ENCODE peak calls at places on chromosomes 6 and 20, in six cellular contexts. K, S, B, F, Z and N are unnamed samples.

GRCh38 chr6:16800942-16801341 is 39.7 kb upstream of the ATXN1 start:
- DNase-seq in F (no peak), K (no peak), B (no peak), Z (no peak), S (peak), N (no peak)

GRCh38 chr6:136774228-136775041 is 17.8 kb downstream of the MAP3K5 start:
- DNase-seq in F (no peak), Z (no peak), B (no peak), S (peak), K (no peak), N (no peak)

GRCh38 chr6:34490390-34491090 is 24.7 kb downstream of the PACSIN1 start:
- DNase-seq in B (no peak), F (no peak), K (no peak), Z (no peak), S (no peak), N (no peak)

GRCh38 chr6:15697895-15698294 is 35.1 kb upstream of the DTNBP1 start:
- DNase-seq in Z (no peak), F (no peak), B (no peak), S (no peak), K (no peak), N (no peak)

GRCh38 chr6:100283288-100283687 is 181.4 kb downstream of the SIM1 start:
- DNase-seq in B (no peak), K (no peak), Z (no peak), S (peak), F (no peak), N (peak)

GRCh38 chr6:86516087-86516486 is 421.2 kb upstream of the HTR1E start:
- DNase-seq in F (no peak), Z (peak), S (no peak), B (no peak), K (no peak), N (no peak)

GRCh38 chr20:10023911-10024310 is 10.9 kb upstream of the ANKEF1 start:
- DNase-seq in Z (no peak), K (no peak), F (no peak), S (no peak), B (no peak), N (no peak)

GRCh38 chr6:165674155-165675029 is 11.4 kb upstream of the PDE10A start:
- DNase-seq in Z (no peak), S (no peak), B (no peak), F (no peak), K (no peak), N (no peak)

GRCh38 chr6:159095561-159096095 is 50.8 kb upstream of the TAGAP start:
- DNase-seq in F (no peak), B (no peak), Z (no peak), K (no peak), S (no peak), N (no peak)

GRCh38 chr20:17637985-17638640 is 43.9 kb downstream of the RRBP1 start:
- DNase-seq in F (no peak), S (no peak), Z (no peak), B (no peak), K (no peak), N (no peak)

GRCh38 chr6:161444966-161445799 is 171.3 kb upstream of the AGPAT4 start:
- DNase-seq in S (no peak), F (no peak), K (no peak), Z (no peak), B (no peak), N (no peak)

GRCh38 chr20:24451992-24452391 is 17.4 kb upstream of the SYNDIG1 start:
- DNase-seq in Z (no peak), F (no peak), B (no peak), S (no peak), K (no peak), N (no peak)

GRCh38 chr20:5786930-5787826 is 37.0 kb downstream of the SHLD1 start:
- DNase-seq in F (no peak), K (no peak), Z (no peak), B (peak), S (peak), N (no peak)

GRCh38 chr20:50193169-50193850 is 2.7 kb downstream of the CEBPB start:
- DNase-seq in K (no peak), Z (no peak), F (no peak), B (no peak), S (no peak), N (no peak)

GRCh38 chr6:158328446-158328845 is 16.2 kb downstream of the TULP4 start:
- DNase-seq in Z (no peak), S (no peak), K (no peak), B (no peak), F (no peak), N (no peak)

GRCh38 chr6:48535569-48535968 is 424.6 kb upstream of the PTCHD4 start:
- DNase-seq in S (peak), B (peak), K (no peak), F (no peak), Z (no peak), N (no peak)

GRCh38 chr6:47407295-47408281 is 70.0 kb upstream of the CD2AP start:
- DNase-seq in K (no peak), F (no peak), S (no peak), B (no peak), Z (no peak), N (no peak)

DNA sequence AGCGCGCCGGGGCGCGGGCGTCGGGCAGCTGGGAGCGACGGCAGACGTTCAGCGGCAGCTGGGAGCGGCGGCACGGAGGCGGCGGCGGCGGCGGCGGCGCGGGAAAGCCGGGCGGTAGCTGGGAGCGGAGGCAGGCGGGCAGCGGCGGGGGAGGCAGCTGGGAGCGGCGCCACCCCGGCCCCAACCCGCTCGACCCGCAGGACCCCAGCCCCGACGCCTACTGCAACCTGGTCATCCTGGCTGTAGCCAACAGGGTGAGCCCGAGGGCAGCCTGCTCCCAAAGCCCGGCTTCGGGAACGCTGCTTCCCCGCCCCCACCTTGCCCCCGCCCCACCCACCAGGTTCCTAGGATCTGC is 8.9 kb downstream of the CCM2L start:
- DNase-seq in F (no peak), S (no peak), B (no peak), Z (no peak), K (no peak), N (no peak)
- TF ChIP-seq CTCF in F (no peak), S (no peak), B (no peak), Z (no peak), K (no peak), N (peak)

GRCh38 chr6:70707893-70708292 is 40.2 kb downstream of the SMAP1 start:
- DNase-seq in F (no peak), S (no peak), K (no peak), Z (no peak), B (no peak), N (no peak)

GRCh38 chr6:70705772-70706171 is 38.1 kb downstream of the SMAP1 start:
- DNase-seq in Z (no peak), S (no peak), B (no peak), K (no peak), F (no peak), N (no peak)

GRCh38 chr6:70706491-70707123 is 38.9 kb downstream of the SMAP1 start:
- DNase-seq in S (peak), B (no peak), Z (peak), F (no peak), K (no peak), N (no peak)

GRCh38 chr6:70709826-70710225 is 42.1 kb downstream of the SMAP1 start:
- DNase-seq in Z (no peak), K (no peak), S (peak), F (no peak), B (peak), N (peak)

GRCh38 chr6:70708448-70708847 is 40.8 kb downstream of the SMAP1 start:
- DNase-seq in B (no peak), Z (no peak), F (no peak), K (no peak), S (no peak), N (no peak)
- H3K4me3 ChIP-seq in B (no peak), Z (no peak), F (no peak), K (no peak), S (no peak), N (no peak)

GRCh38 chr6:112114577-112115223 is 27.3 kb downstream of the FAM229B start:
- DNase-seq in F (no peak), K (no peak), Z (no peak), S (no peak), B (no peak), N (no peak)

GRCh38 chr6:112117554-112117953 is 30.2 kb downstream of the FAM229B start:
- DNase-seq in K (no peak), B (no peak), Z (no peak), F (no peak), S (peak), N (no peak)

GRCh38 chr6:112118034-112118433 is 30.6 kb downstream of the FAM229B start:
- DNase-seq in B (no peak), K (no peak), F (no peak), S (no peak), Z (no peak), N (no peak)

GRCh38 chr6:112113918-112114317 is 26.5 kb downstream of the FAM229B start:
- DNase-seq in B (no peak), Z (no peak), K (no peak), S (no peak), F (no peak), N (no peak)

GRCh38 chr6:112116215-112116614 is 28.8 kb downstream of the FAM229B start:
- DNase-seq in B (no peak), K (no peak), F (no peak), Z (no peak), S (no peak), N (no peak)
- TF ChIP-seq CTCF in B (no peak), K (no peak), F (no peak), Z (no peak), S (no peak), N (no peak)

GRCh38 chr6:56540950-56541600 is 101.6 kb downstream of the DST start:
- DNase-seq in B (peak), K (no peak), F (no peak), S (no peak), Z (peak), N (no peak)

GRCh38 chr6:56540232-56540631 is 102.5 kb downstream of the DST start:
- DNase-seq in Z (no peak), F (no peak), K (no peak), B (no peak), S (no peak), N (no peak)

GRCh38 chr6:56542367-56543331 is 100.0 kb downstream of the DST start:
- DNase-seq in S (peak), F (peak), B (peak), K (peak), Z (peak), N (peak)

GRCh38 chr6:56539503-56540105 is 103.1 kb downstream of the DST start:
- DNase-seq in Z (no peak), K (no peak), F (no peak), B (no peak), S (no peak), N (no peak)

GRCh38 chr6:56541736-56542366 is 100.8 kb downstream of the DST start:
- DNase-seq in F (no peak), B (no peak), Z (no peak), S (no peak), K (no peak), N (no peak)
- H3K4me3 ChIP-seq in F (peak), B (peak), Z (peak), S (peak), K (peak), N (peak)

GRCh38 chr20:63641792-63642517 is 11.3 kb downstream of the STMN3 start:
- DNase-seq in K (peak), B (peak), S (peak), F (peak), Z (peak), N (no peak)
- TF ChIP-seq CTCF in K (no peak), B (peak), S (peak), F (peak), Z (peak), N (peak)

DNA sequence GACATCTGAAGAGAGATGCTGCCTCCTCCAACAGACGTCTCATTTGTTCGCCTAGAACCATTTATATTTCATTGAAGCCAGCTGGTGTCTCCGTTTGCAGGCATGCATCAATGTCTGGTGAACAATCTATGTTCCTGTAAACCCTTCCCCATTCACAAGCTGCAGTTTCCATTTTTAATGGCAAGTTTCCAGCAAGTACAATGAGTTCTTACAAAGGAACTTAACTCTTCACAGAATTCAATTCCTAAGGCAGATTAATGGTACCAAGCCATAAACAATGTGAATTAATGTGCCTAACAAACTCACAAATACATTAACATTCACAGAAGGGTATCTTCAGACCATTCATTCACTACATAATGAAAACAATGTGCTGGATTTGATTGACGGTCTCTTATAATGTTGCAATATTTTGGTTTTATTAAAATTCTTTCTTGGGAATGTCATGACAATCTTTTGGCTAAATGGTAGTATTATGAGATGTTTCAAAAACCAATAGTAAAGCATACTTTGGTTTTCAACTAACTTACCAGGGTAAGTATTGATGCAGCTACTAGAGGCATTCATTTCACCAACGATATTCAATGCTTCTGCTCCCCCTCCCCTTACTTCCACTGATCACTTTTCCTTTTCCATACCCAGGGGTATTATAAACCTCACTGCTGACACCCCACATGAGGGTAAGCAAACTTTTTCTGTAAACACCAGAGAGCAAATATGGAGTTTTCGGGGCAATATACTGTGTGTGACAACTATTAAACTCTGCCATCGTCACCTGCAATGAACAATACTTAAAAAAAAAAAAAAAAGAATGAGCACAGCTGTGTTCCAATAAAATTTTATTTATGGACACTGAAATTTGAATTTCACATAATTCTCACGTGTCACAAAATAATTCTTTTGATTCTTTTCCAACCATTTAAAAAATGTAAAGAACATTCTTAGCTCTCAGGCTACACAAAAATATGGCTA is 4.2 kb downstream of the AKIRIN2 start:
- DNase-seq in B (no peak), S (peak), Z (peak), F (no peak), K (no peak), N (peak)
- H3K4me3 ChIP-seq in B (peak), S (peak), Z (peak), F (peak), K (peak), N (peak)

DNA sequence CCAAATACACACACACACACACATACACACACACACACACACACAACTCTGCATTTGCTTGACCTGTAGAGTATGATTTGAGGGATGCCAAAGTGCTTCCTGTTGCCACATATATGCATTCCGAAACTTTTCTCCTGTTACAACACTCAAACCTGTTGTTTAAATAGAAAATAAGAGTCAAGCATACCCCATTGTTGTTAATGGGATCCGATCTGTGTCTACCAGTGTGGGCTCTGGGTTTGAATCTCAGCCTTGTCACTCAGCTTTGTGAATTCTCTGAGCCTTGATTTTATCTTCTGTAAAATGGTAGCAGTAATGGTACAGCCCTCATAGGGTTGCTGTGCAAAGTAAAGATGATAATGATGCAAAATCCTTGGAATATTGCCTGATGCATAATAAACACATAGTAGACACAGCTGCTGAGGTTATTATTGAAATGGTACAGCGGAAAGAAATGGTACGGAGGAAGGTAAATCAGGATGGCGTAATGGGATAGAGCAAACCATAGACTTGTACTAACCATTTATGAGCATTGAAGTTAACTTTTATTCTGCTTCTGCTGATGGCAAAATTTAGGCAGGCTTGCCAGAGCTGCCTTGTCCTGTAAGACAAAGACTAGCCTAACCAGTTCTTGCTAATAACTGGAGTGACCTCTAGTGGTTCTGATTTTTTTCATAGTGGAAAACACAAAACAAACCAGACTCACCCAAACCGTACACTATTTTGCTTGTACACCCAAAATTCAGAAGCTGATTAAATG is 113.4 kb upstream of the PHACTR1 start:
- DNase-seq in K (no peak), S (peak), F (peak), Z (peak), B (no peak), N (peak)
- TF ChIP-seq CTCF in K (peak), S (peak), F (peak), Z (peak), B (peak), N (peak)

DNA sequence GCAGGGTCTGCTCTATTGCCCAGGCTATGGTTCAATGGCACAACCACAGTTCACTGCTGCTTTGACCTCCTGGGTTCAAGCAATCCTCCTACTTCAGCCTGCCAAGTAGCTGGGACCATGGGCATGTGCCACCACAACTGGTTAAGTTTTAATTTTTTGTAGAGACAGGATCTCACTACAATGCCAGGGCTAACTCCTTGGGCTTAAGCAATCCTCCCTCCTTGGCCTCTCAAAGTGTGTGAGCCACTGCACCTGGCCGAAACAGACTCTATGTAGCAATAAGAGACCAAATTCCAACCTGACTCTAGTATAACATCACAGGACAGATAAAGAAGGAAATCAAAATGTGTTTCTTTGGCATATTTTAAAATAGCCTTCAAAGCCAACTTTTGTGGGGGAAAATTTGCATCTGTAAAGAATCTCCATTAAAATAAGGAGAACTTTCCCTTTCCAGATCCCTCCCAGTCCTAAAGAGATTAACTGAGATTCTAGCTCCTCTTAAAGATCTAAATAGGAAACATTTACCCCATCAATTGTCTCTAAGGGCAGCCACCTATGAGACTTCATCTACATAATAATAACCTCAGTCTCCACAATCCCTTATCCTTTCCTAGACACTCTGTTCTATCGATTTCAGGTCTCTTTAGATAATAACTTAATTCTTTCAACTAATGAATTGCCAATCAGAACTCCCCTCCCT is 94.7 kb upstream of the PLCB4 start:
- DNase-seq in B (no peak), S (no peak), Z (no peak), K (no peak), F (no peak), N (no peak)
- H3K4me3 ChIP-seq in B (no peak), S (no peak), Z (no peak), K (no peak), F (no peak), N (no peak)

GRCh38 chr6:1364791-1365190 is 24.6 kb upstream of the FOXF2 start:
- DNase-seq in S (no peak), B (no peak), Z (no peak), F (no peak), K (no peak), N (no peak)

GRCh38 chr6:1362643-1363042 is 26.7 kb upstream of the FOXF2 start:
- DNase-seq in B (no peak), K (no peak), F (no peak), Z (no peak), S (no peak), N (no peak)

GRCh38 chr6:1363298-1363697 is 26.1 kb upstream of the FOXF2 start:
- DNase-seq in K (no peak), Z (no peak), F (no peak), S (no peak), B (no peak), N (no peak)

GRCh38 chr6:1365701-1366100 is 23.7 kb upstream of the FOXF2 start:
- DNase-seq in K (no peak), Z (no peak), F (no peak), B (no peak), S (no peak), N (no peak)

GRCh38 chr6:1363729-1364572 is 25.4 kb upstream of the FOXF2 start:
- DNase-seq in Z (no peak), K (no peak), S (peak), F (no peak), B (no peak), N (no peak)
- TF ChIP-seq CTCF in Z (no peak), K (no peak), S (peak), F (no peak), B (peak), N (no peak)